ENCODE peak calls at places on chromosome 10, in seven cellular contexts. One of them, this sample, is unnamed.

GRCh38 chr10:89563861-89564478 is 28.6 kb upstream of the SLC16A12 start:
- DNase-seq in CD4-positive, alpha-beta T cell: no peak
- DNase-seq in Calu3: peak; percentile 26
- DNase-seq in activated CD8-positive, alpha-beta T cell treated with anti-CD3 and anti-CD28 coated beads for 36 hours: peak; percentile 28
- DNase-seq in fibroblast of pulmonary artery: peak; percentile 72
- DNase-seq in chondrocyte: no peak
- DNase-seq in AG04450: no peak
- DNase-seq in this sample: peak; percentile 38

GRCh38 chr10:74177140-74177677 is 26.2 kb downstream of the ADK start:
- DNase-seq in Calu3: peak; percentile 56
- DNase-seq in fibroblast of pulmonary artery: no peak
- DNase-seq in activated CD8-positive, alpha-beta T cell treated with anti-CD3 and anti-CD28 coated beads for 36 hours: peak; percentile 65
- DNase-seq in CD4-positive, alpha-beta T cell: peak; percentile 30
- DNase-seq in AG04450: no peak
- DNase-seq in chondrocyte: no peak
- DNase-seq in this sample: no peak

GRCh38 chr10:31942892-31943291 is 14.3 kb upstream of the ARHGAP12 start:
- DNase-seq in CD4-positive, alpha-beta T cell: no peak
- DNase-seq in fibroblast of pulmonary artery: no peak
- DNase-seq in Calu3: peak; percentile 65
- DNase-seq in chondrocyte: no peak
- DNase-seq in AG04450: no peak
- DNase-seq in activated CD8-positive, alpha-beta T cell treated with anti-CD3 and anti-CD28 coated beads for 36 hours: no peak
- DNase-seq in this sample: no peak

GRCh38 chr10:1309969-1310789 is 254.0 kb downstream of the WDR37 start:
- DNase-seq in fibroblast of pulmonary artery: no peak
- DNase-seq in AG04450: no peak
- DNase-seq in activated CD8-positive, alpha-beta T cell treated with anti-CD3 and anti-CD28 coated beads for 36 hours: no peak
- DNase-seq in CD4-positive, alpha-beta T cell: no peak
- DNase-seq in Calu3: no peak
- DNase-seq in chondrocyte: no peak
- DNase-seq in this sample: no peak

GRCh38 chr10:80276335-80276734 is 13.1 kb downstream of the MAT1A start:
- DNase-seq in CD4-positive, alpha-beta T cell: no peak
- DNase-seq in AG04450: no peak
- DNase-seq in fibroblast of pulmonary artery: no peak
- DNase-seq in chondrocyte: no peak
- DNase-seq in Calu3: no peak
- DNase-seq in activated CD8-positive, alpha-beta T cell treated with anti-CD3 and anti-CD28 coated beads for 36 hours: no peak
- DNase-seq in this sample: no peak

GRCh38 chr10:88423732-88424131 is 159.4 kb downstream of the RNLS start:
- DNase-seq in activated CD8-positive, alpha-beta T cell treated with anti-CD3 and anti-CD28 coated beads for 36 hours: no peak
- DNase-seq in fibroblast of pulmonary artery: no peak
- DNase-seq in Calu3: no peak
- DNase-seq in chondrocyte: no peak
- DNase-seq in AG04450: no peak
- DNase-seq in CD4-positive, alpha-beta T cell: no peak
- DNase-seq in this sample: no peak

GRCh38 chr10:124344266-124344590 is 74.5 kb downstream of the OAT start:
- DNase-seq in AG04450: no peak
- DNase-seq in chondrocyte: no peak
- DNase-seq in activated CD8-positive, alpha-beta T cell treated with anti-CD3 and anti-CD28 coated beads for 36 hours: no peak
- DNase-seq in Calu3: no peak
- DNase-seq in fibroblast of pulmonary artery: no peak
- DNase-seq in CD4-positive, alpha-beta T cell: no peak
- DNase-seq in this sample: no peak

GRCh38 chr10:15116225-15116624 is 19.1 kb downstream of the RPP38 start:
- DNase-seq in chondrocyte: no peak
- DNase-seq in CD4-positive, alpha-beta T cell: no peak
- DNase-seq in activated CD8-positive, alpha-beta T cell treated with anti-CD3 and anti-CD28 coated beads for 36 hours: no peak
- DNase-seq in AG04450: no peak
- DNase-seq in fibroblast of pulmonary artery: no peak
- DNase-seq in Calu3: no peak
- DNase-seq in this sample: no peak

GRCh38 chr10:126199221-126199998 is 188.9 kb downstream of the ADAM12 start:
- DNase-seq in Calu3: no peak
- DNase-seq in activated CD8-positive, alpha-beta T cell treated with anti-CD3 and anti-CD28 coated beads for 36 hours: no peak
- DNase-seq in chondrocyte: no peak
- DNase-seq in AG04450: peak; percentile 95
- DNase-seq in fibroblast of pulmonary artery: peak; percentile 96
- DNase-seq in CD4-positive, alpha-beta T cell: no peak
- DNase-seq in this sample: no peak

GRCh38 chr10:133388265-133388972 is 5.5 kb upstream of the MTG1 start:
- DNase-seq in AG04450: no peak
- DNase-seq in chondrocyte: no peak
- DNase-seq in fibroblast of pulmonary artery: no peak
- DNase-seq in CD4-positive, alpha-beta T cell: no peak
- DNase-seq in Calu3: no peak
- DNase-seq in activated CD8-positive, alpha-beta T cell treated with anti-CD3 and anti-CD28 coated beads for 36 hours: no peak
- DNase-seq in this sample: no peak

GRCh38 chr10:89670926-89671325 is 25.9 kb upstream of the PANK1 start:
- DNase-seq in Calu3: no peak
- DNase-seq in CD4-positive, alpha-beta T cell: no peak
- DNase-seq in fibroblast of pulmonary artery: no peak
- DNase-seq in activated CD8-positive, alpha-beta T cell treated with anti-CD3 and anti-CD28 coated beads for 36 hours: no peak
- DNase-seq in AG04450: no peak
- DNase-seq in chondrocyte: no peak
- DNase-seq in this sample: no peak

GRCh38 chr10:43691503-43691902 is 42.8 kb upstream of the ZNF32 start:
- DNase-seq in chondrocyte: no peak
- DNase-seq in CD4-positive, alpha-beta T cell: no peak
- DNase-seq in AG04450: no peak
- DNase-seq in Calu3: no peak
- DNase-seq in activated CD8-positive, alpha-beta T cell treated with anti-CD3 and anti-CD28 coated beads for 36 hours: no peak
- DNase-seq in fibroblast of pulmonary artery: peak; percentile 67
- DNase-seq in this sample: no peak